ENCODE peak calls at places on chromosomes 2 and 18, in ten cellular contexts. W is HCEC 1CT, R is HepG2, H is NCI-H748 treated with DMSO at 0.1 percent for 48 hours, Y is PC-3, O is ACHN, G is HTR-8/SVneo, U is iris pigment epithelial cell, L is fibroblast of villous mesenchyme, Q is HuH-7.5. J is an unnamed sample.

GRCh38 chr2:13109516-13109915 is 392.8 kb downstream of the TRIB2 start:
- DNase-seq in U (no peak), O (no peak), H (no peak), Q (no peak), L (no peak), W (no peak), Y (no peak), R (no peak), G (no peak), J (no peak)

GRCh38 chr2:43106767-43107527 is 119.5 kb downstream of the ZFP36L2 start:
- DNase-seq in H (no peak), W (no peak), Y (no peak), R (no peak), Q (no peak), U (no peak), L (no peak), O (no peak), G (no peak), J (no peak)

GRCh38 chr2:240200230-240201051 is 60.0 kb upstream of the OTOS start:
- DNase-seq in O (no peak), L (peak; percentile 58), U (no peak), Q (no peak), W (no peak), R (no peak), G (no peak), Y (no peak), H (no peak), J (no peak)

GRCh38 chr18:67731853-67732252 is 215.3 kb upstream of the DSEL start:
- DNase-seq in O (no peak), U (peak; percentile 60), Y (peak; percentile 66), R (no peak), W (peak; percentile 80), Q (no peak), L (peak; percentile 7), H (no peak), G (no peak), J (no peak)

GRCh38 chr18:8046421-8046820 is 479.3 kb downstream of the PTPRM start:
- DNase-seq in Y (no peak), G (no peak), Q (no peak), U (no peak), O (no peak), L (no peak), W (no peak), R (no peak), H (no peak), J (no peak)

GRCh38 chr2:226299771-226300170 is 499.8 kb downstream of the IRS1 start:
- DNase-seq in R (no peak), W (no peak), G (no peak), Y (no peak), U (no peak), H (no peak), L (no peak), O (no peak), Q (no peak), J (no peak)

GRCh38 chr18:42781298-42781815 is 334.1 kb downstream of the RIT2 start:
- DNase-seq in O (no peak), R (no peak), G (no peak), U (no peak), W (no peak), Q (no peak), L (no peak), H (no peak), Y (no peak), J (no peak)

GRCh38 chr2:172849519-172850217 is 114.0 kb downstream of the RAPGEF4 start:
- DNase-seq in U (no peak), O (no peak), W (no peak), H (no peak), R (no peak), Q (no peak), G (no peak), Y (no peak), L (no peak), J (no peak)

GRCh38 chr2:219997341-219997851 is 370.0 kb downstream of the SLC4A3 start:
- DNase-seq in Y (peak; percentile 38), O (peak; percentile 53), G (peak; percentile 25), H (peak; percentile 59), L (peak; percentile 69), W (no peak), U (peak; percentile 62), Q (no peak), R (no peak), J (no peak)

GRCh38 chr2:61268249-61268648 is 106.3 kb downstream of the C2orf74 start:
- DNase-seq in O (no peak), U (no peak), R (no peak), G (no peak), Y (peak; percentile 16), L (no peak), H (no peak), W (no peak), Q (no peak), J (no peak)

GRCh38 chr18:58682429-58683069 is 11.3 kb downstream of the MALT1 start:
- DNase-seq in L (peak; percentile 82), U (peak; percentile 88), Q (peak; percentile 53), O (peak; percentile 85), Y (peak; percentile 84), H (no peak), R (peak; percentile 68), G (peak; percentile 70), W (peak; percentile 30), J (no peak)

GRCh38 chr2:75133621-75134020 is 65.7 kb downstream of the TACR1 start:
- DNase-seq in L (no peak), Y (no peak), H (no peak), R (no peak), Q (no peak), U (no peak), O (no peak), G (no peak), W (no peak), J (no peak)

GRCh38 chr2:174662459-174662858 is 64.9 kb upstream of the WIPF1 start:
- DNase-seq in L (peak; percentile 57), Q (no peak), R (no peak), G (no peak), U (peak; percentile 76), H (no peak), W (peak; percentile 61), Y (peak; percentile 66), O (peak; percentile 41), J (no peak)

GRCh38 chr2:4358855-4359254 is 655.5 kb downstream of the DCDC2C start:
- DNase-seq in H (peak; percentile 86), W (no peak), U (no peak), O (no peak), R (no peak), L (no peak), G (no peak), Y (no peak), Q (no peak), J (no peak)

GRCh38 chr2:100801402-100801801 is 18.5 kb upstream of the NPAS2 start:
- DNase-seq in U (no peak), G (no peak), O (no peak), H (no peak), R (no peak), L (no peak), Y (peak; percentile 52), W (no peak), Q (no peak), J (no peak)

GRCh38 chr2:20615466-20616241 is 35.2 kb downstream of the HS1BP3 start:
- DNase-seq in G (no peak), O (no peak), H (no peak), Q (no peak), L (no peak), Y (no peak), W (no peak), U (no peak), R (peak; percentile 71), J (no peak)

GRCh38 chr2:18154259-18154658 is 275.8 kb downstream of the KCNS3 start:
- DNase-seq in G (no peak), R (no peak), L (no peak), U (peak; percentile 17), O (no peak), Y (peak; percentile 84), H (no peak), W (peak; percentile 52), Q (no peak), J (no peak)

GRCh38 chr2:113234721-113235346 is 43.9 kb downstream of the PAX8 start:
- DNase-seq in Q (no peak), W (peak; percentile 44), L (no peak), O (no peak), Y (no peak), H (no peak), R (no peak), U (no peak), G (no peak), J (no peak)

GRCh38 chr2:195580156-195580555 is 76.9 kb upstream of the SLC39A10 start:
- DNase-seq in U (no peak), H (no peak), R (peak; percentile 23), W (no peak), Q (no peak), Y (no peak), O (no peak), L (no peak), G (no peak), J (no peak)

GRCh38 chr2:128028668-128029054 is 802 bp upstream of the SAP130 start:
- DNase-seq in R (no peak), U (no peak), H (no peak), Q (peak; percentile 6), O (peak; percentile 12), W (no peak), Y (peak; percentile 6), G (peak; percentile 13), L (no peak), J (no peak)

GRCh38 chr2:230660294-230661060 is 52.2 kb upstream of the CAB39 start:
- DNase-seq in H (no peak), L (no peak), Y (no peak), W (no peak), G (no peak), U (no peak), O (no peak), Q (no peak), R (peak; percentile 47), J (peak; percentile 50)

GRCh38 chr2:207180741-207181140 is 15.0 kb upstream of the KLF7 start:
- DNase-seq in L (peak; percentile 55), Y (peak; percentile 27), U (peak; percentile 71), R (no peak), H (no peak), G (no peak), W (peak; percentile 76), Q (no peak), O (no peak), J (no peak)